ENCODE peak calls at places on chromosomes 7 and 10, in four cellular contexts. L, P, H and K are unnamed samples.

GRCh38 chr10:44995581-44995913 is 5.2 kb upstream of the ZNF22 start:
- DNase-seq in P (no peak), H (no peak), L (no peak), K (no peak)

GRCh38 chr10:76467104-76467503 is 1035.7 kb downstream of the LRMDA start:
- DNase-seq in P (no peak), L (no peak), H (no peak), K (no peak)

GRCh38 chr7:33806284-33807157 is 98.8 kb upstream of the BMPER start:
- DNase-seq in L (no peak), H (no peak), P (peak; percentile 61), K (no peak)

GRCh38 chr10:121556918-121557573 is 41.2 kb downstream of the FGFR2 start:
- DNase-seq in L (no peak), H (no peak), P (no peak), K (no peak)

GRCh38 chr7:6709808-6710207 is 3.1 kb upstream of the ZNF12 start:
- DNase-seq in P (no peak), L (no peak), H (no peak), K (no peak)

GRCh38 chr10:78255796-78256638 is 222.4 kb downstream of the RPS24 start:
- DNase-seq in L (peak; percentile 93), H (peak; percentile 92), P (no peak), K (peak; percentile 92)

GRCh38 chr10:110488124-110488681 is 9.5 kb upstream of the DUSP5 start:
- DNase-seq in L (no peak), H (no peak), P (no peak), K (peak; percentile 60)

GRCh38 chr7:54841772-54842707 is 83.0 kb upstream of the SEC61G start:
- DNase-seq in L (no peak), P (peak; percentile 62), H (peak; percentile 61), K (peak; percentile 65)

GRCh38 chr10:87093461-87094372 is 926 bp downstream of the GLUD1 start:
- DNase-seq in L (peak; percentile 89), P (peak; percentile 81), H (no peak), K (no peak)

GRCh38 chr10:113746188-113746950 is 5.1 kb upstream of the PLEKHS1 start:
- DNase-seq in H (peak; percentile 22), P (no peak), L (no peak), K (no peak)

GRCh38 chr10:55223352-55223751 is 422.3 kb upstream of the PCDH15 start:
- DNase-seq in L (no peak), H (no peak), P (no peak), K (no peak)

GRCh38 chr7:1532456-1533254 is 2.2 kb downstream of the MAFK start:
- DNase-seq in L (peak; percentile 96), H (peak; percentile 63), P (peak; percentile 85), K (peak; percentile 75)

GRCh38 chr7:140416560-140416959 is 12.7 kb downstream of the RAB19 start:
- DNase-seq in H (no peak), L (no peak), P (no peak), K (no peak)

GRCh38 chr7:66948480-66949109 is 27.6 kb downstream of the TMEM248 start:
- DNase-seq in P (no peak), H (no peak), L (no peak), K (no peak)